ENCODE peak calls at places on chromosomes 2 and 18, in five cellular contexts. G is C1 segment of cervical spinal cord, R is NCI-H1417, L is NCI-H774, Z is A549. F is an unnamed sample.

GRCh38 chr2:191894681-191895147 is 47.8 kb upstream of the CAVIN2 start:
- DNase-seq in G (no peak), R (no peak), L (no peak), Z (peak), F (no peak)

GRCh38 chr2:160871096-160871495 is 289.1 kb upstream of the TANK start:
- DNase-seq in G (no peak), R (no peak), L (no peak), Z (no peak), F (no peak)

GRCh38 chr2:101790416-101790815 is 92.9 kb downstream of the MAP4K4 start:
- DNase-seq in G (no peak), R (no peak), L (no peak), Z (no peak), F (no peak)

GRCh38 chr2:143907801-143908200 is 612.1 kb downstream of the ZEB2 start:
- DNase-seq in G (no peak), R (no peak), L (no peak), Z (no peak), F (no peak)

GRCh38 chr2:15399241-15399640 is 161.9 kb downstream of the NBAS start:
- DNase-seq in G (no peak), R (no peak), L (no peak), Z (no peak), F (no peak)

GRCh38 chr2:146940016-146940685 is 904.7 kb upstream of the ACVR2A start:
- DNase-seq in G (no peak), R (peak), L (no peak), Z (no peak), F (no peak)

GRCh38 chr2:3185256-3185655 is 192.4 kb downstream of the EIPR1 start:
- DNase-seq in G (no peak), R (no peak), L (no peak), Z (no peak), F (no peak)

GRCh38 chr2:206979365-206979764 is 40.0 kb downstream of the CPO start:
- DNase-seq in G (no peak), R (no peak), L (no peak), Z (no peak), F (no peak)

GRCh38 chr18:37249895-37250618 is 315.5 kb downstream of the CELF4 start:
- DNase-seq in G (no peak), R (no peak), L (no peak), Z (no peak), F (no peak)

GRCh38 chr2:36701391-36701795 is 4.9 kb downstream of the VIT start:
- DNase-seq in G (no peak), R (no peak), L (no peak), Z (no peak), F (no peak)

GRCh38 chr2:239021224-239021623 is 173.3 kb downstream of the TWIST2 start:
- DNase-seq in G (no peak), R (no peak), L (no peak), Z (no peak), F (no peak)

F was measured in occipital lobe.